ENCODE peak calls at places on chromosomes 3 and 15, in six cellular contexts. B is neuronal stem cell, S is IMR-90, H is H1, W is trophoblast cell, V is mesenchymal stem cell. Y is an unnamed sample.

GRCh38 chr15:77538793-77539487 is 93.8 kb downstream of the LINGO1 start:
- DNase-seq in B (no peak), W (no peak), S (no peak), H (no peak), V (no peak), Y (no peak)

GRCh38 chr15:85036716-85037115 is 55.1 kb downstream of the PDE8A start:
- DNase-seq in V (peak), B (no peak), W (no peak), S (no peak), H (no peak), Y (no peak)

GRCh38 chr3:17473761-17474160 is 268.7 kb downstream of the TBC1D5 start:
- DNase-seq in B (no peak), S (peak), W (peak), H (no peak), V (peak), Y (no peak)

GRCh38 chr3:33717616-33717865 is 513 bp downstream of the CLASP2 start:
- DNase-seq in H (no peak), V (no peak), S (peak), W (no peak), B (no peak), Y (no peak)

GRCh38 chr3:21484323-21485154 is 266.5 kb downstream of the ZNF385D start:
- DNase-seq in B (peak), W (peak), V (peak), S (peak), H (peak), Y (peak)

GRCh38 chr3:172140499-172141391 is 101.4 kb downstream of the FNDC3B start:
- DNase-seq in W (peak), V (peak), H (no peak), S (peak), B (no peak), Y (peak)

GRCh38 chr3:144028798-144029411 is 57.3 kb downstream of the DIPK2A start:
- DNase-seq in W (peak), H (no peak), S (no peak), V (no peak), B (no peak), Y (no peak)

GRCh38 chr3:18153571-18154173 is 271.5 kb downstream of the SATB1 start:
- DNase-seq in V (peak), H (no peak), B (peak), W (peak), S (peak), Y (peak)

GRCh38 chr15:24878153-24878552 is 76.6 kb upstream of the SNRPN start:
- DNase-seq in V (no peak), H (no peak), B (no peak), S (peak), W (no peak), Y (no peak)

GRCh38 chr15:68580026-68580882 is 1.5 kb downstream of the CORO2B start:
- DNase-seq in B (no peak), V (no peak), H (no peak), S (no peak), W (no peak), Y (no peak)

GRCh38 chr3:48090166-48090939 is 74.1 kb upstream of the MAP4 start:
- DNase-seq in V (no peak), S (no peak), W (peak), B (no peak), H (no peak), Y (peak)

GRCh38 chr15:67967871-67968423 is 86.2 kb upstream of the PIAS1 start:
- DNase-seq in W (peak), S (peak), B (peak), H (no peak), V (peak), Y (peak)

GRCh38 chr3:141795719-141796435 is 32.7 kb downstream of the GRK7 start:
- DNase-seq in H (no peak), W (peak), V (peak), B (no peak), S (no peak), Y (no peak)

GRCh38 chr15:80831606-80832224 is 52.5 kb downstream of the CEMIP start:
- DNase-seq in B (no peak), W (no peak), V (no peak), S (no peak), H (no peak), Y (no peak)

GRCh38 chr3:170572665-170573253 is 13.1 kb downstream of the SLC7A14 start:
- DNase-seq in S (peak), H (no peak), W (peak), B (no peak), V (peak), Y (peak)

GRCh38 chr3:69499899-69500316 is 114.0 kb upstream of the FRMD4B start:
- DNase-seq in H (no peak), V (no peak), W (peak), B (no peak), S (no peak), Y (no peak)

GRCh38 chr15:25176991-25177954 is 222.5 kb downstream of the SNRPN start:
- DNase-seq in V (no peak), W (no peak), S (no peak), H (no peak), B (no peak), Y (no peak)

GRCh38 chr15:36126194-36126593 is 453.2 kb upstream of the CDIN1 start:
- DNase-seq in H (no peak), V (no peak), W (no peak), B (no peak), S (no peak), Y (no peak)

GRCh38 chr15:93314245-93314644 is 225.2 kb upstream of the RGMA start:
- DNase-seq in B (no peak), W (no peak), S (no peak), H (no peak), V (no peak), Y (no peak)

GRCh38 chr3:57805674-57806073 is 49.6 kb downstream of the SLMAP start:
- DNase-seq in S (peak), V (peak), W (peak), B (no peak), H (peak), Y (peak)

GRCh38 chr3:154730221-154730620 is 300.2 kb upstream of the GPR149 start:
- DNase-seq in V (no peak), S (no peak), H (no peak), W (no peak), B (no peak), Y (no peak)

GRCh38 chr3:115804722-115805121 is 181.4 kb downstream of the GAP43 start:
- DNase-seq in H (no peak), W (peak), S (peak), V (peak), B (no peak), Y (no peak)

GRCh38 chr15:88911766-88912118 is 1.4 kb downstream of the MFGE8 start:
- DNase-seq in W (no peak), B (no peak), H (no peak), S (peak), V (peak), Y (peak)

GRCh38 chr15:88915354-88915753 is 2.2 kb upstream of the MFGE8 start:
- DNase-seq in H (no peak), V (no peak), W (no peak), S (no peak), B (no peak), Y (no peak)

GRCh38 chr15:88913017-88913849 is at the start of gene MFGE8:
- DNase-seq in W (peak), H (peak), B (peak), V (peak), S (peak), Y (peak)

GRCh38 chr15:88912500-88912921 is 668 bp downstream of the MFGE8 start:
- DNase-seq in B (no peak), H (no peak), S (no peak), W (no peak), V (peak), Y (peak)

GRCh38 chr15:88913850-88914169 is 631 bp upstream of the MFGE8 start:
- DNase-seq in H (no peak), V (no peak), S (no peak), B (no peak), W (no peak), Y (no peak)
- H3K4me3 ChIP-seq in H (peak), V (no peak), S (peak), B (no peak), W (no peak), Y (no peak)

DNA sequence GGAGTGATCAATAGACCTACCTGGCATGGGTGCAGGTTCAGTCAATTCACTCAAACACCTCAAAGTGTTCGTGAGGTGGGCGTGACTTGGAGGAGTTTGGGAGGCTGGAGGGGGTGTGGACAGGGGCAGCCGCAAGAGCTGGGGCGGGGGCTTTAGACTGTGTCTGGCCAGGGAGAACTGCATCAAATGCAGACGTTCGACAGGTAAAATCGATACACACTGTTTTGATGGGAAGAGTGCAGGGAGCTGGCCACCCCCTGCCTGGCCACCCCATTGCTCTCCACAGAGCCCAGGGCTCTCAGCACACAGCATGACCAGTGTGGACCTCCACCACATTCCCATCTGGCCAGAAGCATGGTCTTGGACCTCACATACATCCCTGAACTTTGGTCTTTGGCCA is 412.1 kb downstream of the OCA2 start:
- DNase-seq in V (no peak), H (no peak), B (no peak), S (no peak), W (no peak), Y (no peak)
- H3K18ac ChIP-seq in V (no peak), H (peak), B (no peak), S (no peak), W (peak), Y (no peak)

GRCh38 chr3:129684270-129684669 is 77.8 kb upstream of the PLXND1 start:
- DNase-seq in W (peak), V (no peak), H (no peak), S (no peak), B (no peak), Y (no peak)
- H2BK120ac ChIP-seq in W (no peak), V (no peak), H (no peak), S (no peak), B (no peak), Y (no peak)

GRCh38 chr3:14202874-14203520 is 24.4 kb downstream of the LSM3 start:
- DNase-seq in B (no peak), S (no peak), H (no peak), V (no peak), W (no peak), Y (no peak)
- H3K4me3 ChIP-seq in B (no peak), S (no peak), H (no peak), V (no peak), W (no peak), Y (no peak)

GRCh38 chr3:100334340-100335136 is at the start of gene NIT2:
- DNase-seq in B (peak), V (peak), W (peak), S (peak), H (peak), Y (peak)
- H3K18ac ChIP-seq in B (peak), V (peak), W (peak), S (peak), H (peak), Y (peak)

GRCh38 chr3:125083776-125084175 is 28.0 kb upstream of the HEG1 start:
- DNase-seq in V (peak), H (no peak), W (no peak), B (no peak), S (no peak), Y (peak)
- H2BK120ac ChIP-seq in V (no peak), H (no peak), W (no peak), B (no peak), S (peak), Y (no peak)

GRCh38 chr15:51162865-51163762 is 68.4 kb upstream of the TNFAIP8L3 start:
- DNase-seq in B (peak), W (peak), S (peak), H (peak), V (peak), Y (peak)
- H3K4me3 ChIP-seq in B (no peak), W (no peak), S (peak), H (no peak), V (no peak), Y (no peak)

GRCh38 chr3:34780973-34781372 is 858.4 kb upstream of the ARPP21 start:
- DNase-seq in B (no peak), W (no peak), V (no peak), H (no peak), S (no peak), Y (peak)
- H3K18ac ChIP-seq in B (no peak), W (no peak), V (no peak), H (no peak), S (no peak), Y (no peak)

GRCh38 chr3:196634851-196635250 is 4.6 kb upstream of the NRROS start:
- DNase-seq in B (no peak), H (no peak), V (no peak), S (no peak), W (no peak), Y (no peak)

GRCh38 chr3:196633658-196634151 is 5.8 kb upstream of the NRROS start:
- DNase-seq in V (no peak), B (no peak), H (no peak), S (no peak), W (no peak), Y (no peak)

GRCh38 chr3:196631655-196632032 is 7.8 kb upstream of the NRROS start:
- DNase-seq in S (no peak), V (no peak), W (no peak), B (no peak), H (no peak), Y (no peak)

GRCh38 chr3:196634224-196634623 is 5.3 kb upstream of the NRROS start:
- DNase-seq in W (peak), S (no peak), B (no peak), H (no peak), V (no peak), Y (no peak)

DNA sequence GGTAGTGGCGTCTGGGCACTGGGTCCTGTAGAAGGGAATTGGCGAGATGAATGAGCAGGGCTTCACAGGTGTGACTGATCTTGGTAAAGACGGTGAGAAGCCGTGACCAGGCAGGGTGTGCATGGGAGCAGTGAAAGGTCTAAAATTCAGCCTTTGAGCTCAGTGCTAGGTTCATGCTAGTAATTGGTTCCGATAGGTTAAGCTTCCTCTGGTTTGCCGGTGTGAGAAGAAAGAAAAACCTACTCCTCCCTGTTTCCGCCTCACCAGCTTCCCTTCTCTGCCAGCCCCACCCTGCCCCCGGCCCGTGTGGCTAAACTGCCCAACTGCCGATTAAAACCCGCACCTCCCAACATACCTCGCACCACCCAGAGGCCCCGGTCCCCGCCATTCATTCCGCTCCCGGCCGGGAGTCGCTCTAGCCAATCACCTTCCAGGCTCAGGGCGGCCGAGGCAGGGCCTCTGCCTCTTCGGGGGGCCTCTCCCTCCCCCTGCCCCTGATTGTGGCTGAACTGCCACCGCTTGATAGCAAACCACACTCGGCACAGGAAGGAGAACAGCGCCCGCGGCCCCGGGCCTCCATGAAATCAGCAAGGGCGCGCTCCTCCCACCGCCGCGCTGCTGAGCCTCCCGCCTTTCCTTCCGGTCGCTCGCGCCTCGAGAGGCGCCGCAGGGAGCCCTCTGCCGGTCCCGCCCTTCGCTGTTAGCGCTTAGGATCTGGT is 7.3 kb upstream of the NRROS start:
- DNase-seq in W (peak), S (peak), V (peak), B (peak), H (peak), Y (peak)
- H2BK120ac ChIP-seq in W (peak), S (peak), V (peak), B (no peak), H (peak), Y (peak)

DNA sequence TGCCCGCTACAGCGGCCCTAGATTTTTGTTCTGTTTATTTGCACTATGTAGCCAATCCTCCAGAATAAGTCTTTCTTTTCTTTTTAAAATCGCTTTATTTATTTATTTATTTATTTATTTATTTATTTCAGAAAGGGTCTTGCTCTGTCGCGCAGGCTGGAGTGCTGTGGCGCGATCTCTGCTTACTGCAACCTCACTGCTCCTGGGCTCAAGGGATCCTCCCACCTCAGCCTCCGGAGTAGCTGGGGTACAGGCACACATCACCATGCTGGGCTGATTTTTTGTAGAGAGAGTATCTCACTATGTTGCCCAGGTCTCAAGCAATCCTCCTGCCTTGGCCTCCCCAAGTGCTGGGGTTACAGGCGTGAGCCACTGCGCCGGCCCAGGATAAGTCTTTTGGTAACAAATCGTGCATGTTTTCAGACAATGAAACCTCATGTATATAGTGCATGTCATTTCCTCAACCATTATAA is 333 bp upstream of the MTFMT start:
- DNase-seq in S (no peak), H (no peak), W (no peak), B (no peak), V (no peak), Y (no peak)
- H3K4me3 ChIP-seq in S (peak), H (peak), W (peak), B (no peak), V (no peak), Y (no peak)